ENCODE peak calls at places on chromosomes 4 and X, in seven cellular contexts. K is mucosa of descending colon, I is stomach, P is neural progenitor cell, Z is thoracic aorta, E is brain microvascular endothelial cell, M is tibial nerve. T is an unnamed sample. For H3K36me3, the result is how much of the 10 kb centered on the place peaks cover.

GRCh38 chr4:140012688-140013087 is 141.3 kb downstream of the MAML3 start:
- DNase-seq in K (peak), P (peak), Z (no peak), I (peak), E (peak), M (peak), T (no peak)

GRCh38 chr4:184384810-184385557 is 89.4 kb downstream of the IRF2 start:
- DNase-seq in E (no peak), Z (no peak), K (no peak), I (no peak), P (peak), M (no peak), T (no peak)

GRCh38 chr4:153651961-153652784 is 31.9 kb upstream of the TLR2 start:
- DNase-seq in M (no peak), Z (no peak), K (no peak), E (peak), I (no peak), P (no peak), T (no peak)

GRCh38 chrX:105695451-105695850 is 126.9 kb upstream of the NRK start:
- DNase-seq in K (no peak), Z (no peak), I (no peak), P (no peak), M (no peak), E (no peak), T (no peak)

GRCh38 chr4:15888515-15888914 is 50.0 kb downstream of the FGFBP1 start:
- DNase-seq in E (no peak), I (no peak), K (no peak), M (no peak), Z (no peak), P (no peak), T (no peak)

GRCh38 chrX:116009871-116010710 is 160.5 kb upstream of the AGTR2 start:
- DNase-seq in M (no peak), Z (no peak), I (no peak), K (peak), P (no peak), E (no peak), T (peak)

GRCh38 chrX:125289209-125289608 is 30.5 kb upstream of the TEX13C start:
- DNase-seq in E (peak), M (no peak), K (no peak), Z (no peak), I (no peak), P (no peak), T (no peak)

GRCh38 chrX:6024204-6024603 is 204.5 kb downstream of the NLGN4X start:
- DNase-seq in I (no peak), P (no peak), M (no peak), K (no peak), Z (no peak), E (no peak), T (no peak)

GRCh38 chrX:118795528-118795927 is 28.1 kb upstream of the ZCCHC12 start:
- DNase-seq in E (no peak), I (no peak), Z (no peak), P (no peak), M (no peak), K (no peak), T (no peak)

GRCh38 chr4:149836546-149836945 is 20.9 kb upstream of the IQCM start:
- DNase-seq in P (no peak), K (no peak), Z (no peak), I (no peak), E (no peak), M (no peak), T (no peak)

GRCh38 chrX:140249122-140249521 is 255.7 kb downstream of the SOX3 start:
- DNase-seq in Z (no peak), E (no peak), I (no peak), P (no peak), M (no peak), K (no peak), T (no peak)

GRCh38 chr4:127870688-127871087 is 10.0 kb upstream of the PLK4 start:
- DNase-seq in M (no peak), I (no peak), P (no peak), E (peak), K (no peak), Z (no peak), T (no peak)

GRCh38 chrX:67544281-67544680 is 460 bp downstream of the AR start:
- DNase-seq in E (no peak), M (no peak), K (no peak), P (peak), Z (no peak), I (peak), T (no peak)

GRCh38 chr4:118816538-118817177 is 19.3 kb downstream of the SEC24D start:
- DNase-seq in P (no peak), M (no peak), Z (no peak), K (no peak), I (no peak), E (peak), T (no peak)

GRCh38 chrX:2677764-2678163 is 13.3 kb upstream of the CD99 start:
- DNase-seq in Z (peak), K (peak), E (peak), P (no peak), M (peak), I (peak), T (no peak)

GRCh38 chr4:145732416-145732815 is 52.5 kb downstream of the C4orf51 start:
- DNase-seq in I (no peak), K (peak), M (no peak), E (no peak), P (no peak), Z (no peak), T (no peak)

GRCh38 chrX:100658936-100659335 is 14.9 kb downstream of the SRPX2 start:
- DNase-seq in I (no peak), E (no peak), P (no peak), M (no peak), Z (no peak), K (peak), T (no peak)

GRCh38 chrX:119155416-119156035 is 27.9 kb upstream of the KIAA1210 start:
- DNase-seq in Z (no peak), I (no peak), E (peak), M (no peak), K (peak), P (no peak), T (no peak)

GRCh38 chr4:5827108-5828004 is 65.5 kb downstream of the CRMP1 start:
- DNase-seq in M (no peak), I (no peak), E (peak), Z (no peak), P (no peak), K (no peak), T (no peak)

GRCh38 chr4:27278615-27279014 is 418.0 kb downstream of the STIM2 start:
- DNase-seq in M (no peak), K (peak), P (peak), I (no peak), E (peak), Z (no peak), T (no peak)

GRCh38 chrX:134883134-134883700 is 107.6 kb upstream of the SMIM10 start:
- DNase-seq in Z (no peak), E (no peak), I (no peak), K (no peak), P (no peak), M (no peak), T (no peak)

GRCh38 chrX:13938766-13939530 is 90.7 kb downstream of the GEMIN8 start:
- DNase-seq in K (no peak), Z (no peak), E (no peak), I (no peak), M (no peak), P (peak), T (no peak)

GRCh38 chr4:154517591-154517990 is 26.0 kb upstream of the DCHS2 start:
- DNase-seq in Z (no peak), K (no peak), P (no peak), I (no peak), E (no peak), M (no peak), T (no peak)

GRCh38 chrX:129665916-129666644 is 11.3 kb upstream of the APLN start:
- DNase-seq in M (no peak), K (no peak), P (no peak), E (peak), I (no peak), Z (no peak), T (no peak)

GRCh38 chr4:140928880-140929279 is 172.7 kb upstream of the TBC1D9 start:
- DNase-seq in M (no peak), K (no peak), Z (no peak), E (peak), P (no peak), I (no peak), T (no peak)

GRCh38 chr4:6644792-6645530 is 4.5 kb downstream of the MRFAP1 start:
- DNase-seq in I (no peak), E (no peak), Z (no peak), K (no peak), P (no peak), M (no peak), T (no peak)

GRCh38 chr4:101307901-101308300 is 39.4 kb downstream of the PPP3CA start:
- DNase-seq in K (no peak), E (no peak), M (no peak), I (no peak), Z (no peak), P (no peak), T (no peak)

GRCh38 chr4:5891563-5892320 is 1.1 kb downstream of the CRMP1 start:
- DNase-seq in M (no peak), E (no peak), K (no peak), Z (no peak), P (peak), I (no peak), T (no peak)

GRCh38 chr4:137583650-137584049 is 51.4 kb upstream of the PCDH18 start:
- DNase-seq in M (no peak), I (no peak), E (no peak), K (no peak), P (no peak), Z (no peak), T (no peak)

GRCh38 chr4:122534776-122535175 is 78.3 kb upstream of the IL2 start:
- DNase-seq in I (no peak), E (peak), Z (no peak), K (no peak), M (no peak), P (no peak), T (no peak)

GRCh38 chr4:138405439-138405838 is 163.3 kb upstream of the SLC7A11 start:
- DNase-seq in K (no peak), E (no peak), P (no peak), Z (no peak), I (no peak), M (no peak), T (no peak)

GRCh38 chr4:149911995-149912394 is 96.4 kb upstream of the IQCM start:
- DNase-seq in P (no peak), K (no peak), I (no peak), E (no peak), Z (no peak), M (no peak), T (no peak)

GRCh38 chrX:41333744-41333993 is 293 bp upstream of the DDX3X start:
- DNase-seq in I (no peak), K (no peak), E (peak), M (peak), Z (peak), P (peak), T (no peak)

GRCh38 chrX:1462110-1462509 is 9.4 kb upstream of the ASMTL start:
- DNase-seq in K (no peak), M (no peak), P (no peak), I (no peak), Z (no peak), E (no peak), T (no peak)

GRCh38 chr4:119536572-119537528 is 91.8 kb downstream of the PDE5A start:
- DNase-seq in K (no peak), P (peak), M (no peak), Z (no peak), E (no peak), I (no peak), T (no peak)

GRCh38 chrX:1162119-1162916 is 50.1 kb downstream of the CRLF2 start:
- DNase-seq in M (no peak), I (no peak), E (no peak), K (no peak), P (no peak), Z (no peak), T (no peak)

GRCh38 chrX:1355131-1355799 is 18.7 kb downstream of the IL3RA start:
- DNase-seq in M (no peak), I (no peak), E (no peak), K (no peak), Z (no peak), P (peak), T (no peak)

GRCh38 chr4:140807491-140808257 is 51.5 kb upstream of the TBC1D9 start:
- DNase-seq in M (no peak), P (no peak), I (no peak), Z (no peak), K (no peak), E (peak), T (peak)

GRCh38 chrX:8721536-8721935 is 10.4 kb downstream of the ANOS1 start:
- DNase-seq in K (no peak), E (no peak), I (no peak), Z (no peak), P (peak), M (no peak), T (no peak)

GRCh38 chrX:57899064-57899463 is 11.2 kb downstream of the ZXDA start:
- DNase-seq in M (no peak), P (no peak), E (no peak), I (no peak), K (no peak), Z (no peak), T (no peak)

GRCh38 chrX:57905141-57905540 is 5.1 kb downstream of the ZXDA start:
- DNase-seq in K (no peak), P (no peak), M (no peak), Z (no peak), E (no peak), I (no peak), T (no peak)

GRCh38 chrX:57902633-57903032 is 7.6 kb downstream of the ZXDA start:
- DNase-seq in K (no peak), E (no peak), M (no peak), Z (no peak), P (no peak), I (no peak), T (no peak)

GRCh38 chrX:57904481-57904880 is 5.8 kb downstream of the ZXDA start:
- DNase-seq in P (no peak), M (no peak), K (no peak), I (no peak), E (no peak), Z (no peak), T (no peak)

DNA sequence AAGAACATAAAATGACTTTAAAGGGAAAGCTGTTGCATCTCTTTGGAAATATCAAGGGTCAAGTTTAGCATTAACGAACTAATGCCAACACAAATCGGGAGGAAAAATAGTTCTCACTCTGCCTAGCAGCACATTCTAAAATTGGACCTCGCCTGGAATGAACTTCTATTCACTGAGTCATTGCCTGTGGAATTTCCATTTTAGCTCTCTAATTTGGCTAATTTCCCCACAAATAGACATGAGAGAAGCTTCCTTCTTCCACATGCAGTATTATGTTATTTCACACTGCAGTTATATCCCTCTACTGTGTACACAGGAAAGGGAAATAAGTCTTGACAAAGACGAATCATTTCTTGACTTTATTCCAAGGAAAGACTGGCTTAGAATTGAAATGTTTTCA is 9.3 kb downstream of the ZXDA start:
- DNase-seq in M (no peak), Z (no peak), P (no peak), E (peak), I (no peak), K (no peak), T (no peak)
- H3K4me3 ChIP-seq in M (no peak), Z (peak), P (no peak), E (no peak), I (no peak), K (no peak), T (no peak)

DNA sequence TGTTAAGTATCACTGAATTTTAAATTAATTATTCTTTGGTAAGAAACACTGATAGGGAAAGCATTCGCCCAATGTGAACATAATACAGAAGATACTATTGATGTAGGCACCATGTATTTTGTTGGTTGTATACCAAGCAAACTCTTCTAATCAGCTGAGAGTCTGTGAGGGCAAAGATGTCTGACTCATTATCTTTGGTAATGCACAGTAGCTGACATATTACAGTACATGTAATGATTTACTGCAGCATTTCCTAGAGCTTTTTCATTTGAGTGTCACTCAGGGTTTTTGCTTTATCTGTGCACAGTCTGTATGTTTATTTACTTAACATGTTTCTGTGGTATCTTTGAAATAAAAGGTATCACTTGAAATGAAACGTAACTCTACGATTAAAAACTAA is 49.2 kb downstream of the CENPVL3 start:
- DNase-seq in Z (no peak), P (no peak), I (no peak), E (no peak), K (no peak), M (no peak), T (no peak)
- TF ChIP-seq CTCF in Z (no peak), P (no peak), I (no peak), E (no peak), K (no peak), M (no peak), T (no peak)

DNA sequence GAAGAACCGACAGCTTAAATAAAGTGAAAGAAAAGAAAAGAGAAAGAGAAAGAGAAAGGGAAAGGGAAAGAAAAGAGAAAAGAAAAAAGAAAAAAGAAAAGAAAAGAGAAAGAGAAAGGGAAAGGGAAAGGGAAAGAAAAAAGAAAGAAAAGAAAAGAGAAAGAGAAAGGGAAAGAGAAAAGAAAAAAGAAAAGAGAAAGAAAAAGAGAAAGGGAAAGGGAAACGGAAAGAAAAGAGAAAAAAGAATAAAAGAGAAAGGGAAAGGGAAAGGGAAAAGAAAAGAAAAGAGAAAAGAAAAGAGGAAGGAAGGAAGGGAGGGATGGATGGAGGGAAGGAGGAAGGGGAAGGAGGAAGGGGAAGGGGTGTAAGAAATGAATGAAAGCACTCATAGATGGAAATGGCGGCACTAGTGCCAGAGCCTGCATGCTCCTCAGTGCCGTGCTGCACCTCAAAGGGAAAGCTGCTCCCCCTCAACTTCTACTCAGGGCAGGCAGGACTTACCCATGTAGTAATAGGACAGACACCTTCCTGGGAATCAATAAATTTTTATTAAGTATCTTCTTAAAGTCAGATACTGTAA is 70.7 kb downstream of the AFAP1 start:
- DNase-seq in Z (no peak), I (no peak), E (no peak), P (no peak), K (no peak), M (no peak), T (no peak)
- H3K36me3 ChIP-seq in Z (under half), I (under half), E (half or more), P (under half), K (under half), M (under half), T (under half)

GRCh38 chrX:153827903-153828302 is 2.4 kb downstream of the PDZD4 start:
- DNase-seq in I (no peak), E (no peak), Z (no peak), P (no peak), M (no peak), K (no peak), T (no peak)
- H3K4me3 ChIP-seq in I (no peak), E (no peak), Z (peak), P (no peak), M (no peak), K (no peak), T (no peak)

GRCh38 chrX:44935640-44936039 is 62.7 kb downstream of the KDM6A start:
- DNase-seq in K (no peak), P (no peak), I (no peak), M (no peak), E (no peak), Z (no peak), T (no peak)
- TF ChIP-seq CTCF in K (no peak), P (no peak), I (no peak), M (no peak), E (no peak), Z (no peak), T (no peak)

DNA sequence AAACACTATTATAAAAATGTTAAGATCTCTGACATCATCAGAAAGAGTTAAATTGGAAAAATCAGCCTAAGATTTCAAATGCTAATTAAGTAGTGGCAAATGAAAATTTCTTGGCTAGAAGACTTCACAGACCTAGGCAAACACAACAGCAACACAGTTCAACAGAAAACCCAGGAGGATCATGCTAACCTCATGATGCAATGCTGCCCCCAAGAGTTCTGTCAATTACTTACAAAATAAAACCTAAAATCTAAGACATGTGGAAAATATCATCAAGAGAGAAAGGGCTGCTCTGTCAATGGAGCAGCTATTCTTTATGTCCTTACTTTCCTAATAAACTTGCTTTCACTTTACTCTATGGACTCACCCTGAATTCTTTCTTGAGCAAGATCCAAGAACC is 21.0 kb downstream of the S100G start:
- DNase-seq in K (peak), E (peak), P (peak), I (no peak), M (no peak), Z (no peak), T (no peak)
- H3K36me3 ChIP-seq in K (under half), E (under half), P (under half), I (under half), M (under half), Z (under half), T (under half)